ENCODE peak calls at places on chromosomes 7 and 10, in seven cellular contexts. R is HCT116, V is breast epithelium, J is dorsolateral prefrontal cortex, X is psoas muscle, Y is left lung, A is NB4. N is an unnamed sample.

GRCh38 chr10:126749030-126749655 is 78.7 kb upstream of the C10orf90 start:
- DNase-seq in R (peak), V (no peak), J (peak), X (peak), Y (peak), A (peak), N (peak)

GRCh38 chr10:132115736-132116135 is 50.0 kb downstream of the JAKMIP3 start:
- DNase-seq in R (no peak), V (no peak), J (peak), X (peak), Y (peak), A (no peak), N (no peak)

GRCh38 chr7:28177836-28178235 is 2.8 kb downstream of the JAZF1 start:
- DNase-seq in R (no peak), V (no peak), J (no peak), X (no peak), Y (no peak), A (no peak), N (no peak)

GRCh38 chr10:35336084-35336831 is at the start of gene CCNY:
- DNase-seq in R (no peak), V (peak), J (peak), X (peak), Y (peak), A (peak), N (no peak)

GRCh38 chr7:113197274-113197673 is 78.9 kb upstream of the SMIM30 start:
- DNase-seq in R (no peak), V (no peak), J (no peak), X (no peak), Y (no peak), A (no peak), N (no peak)

GRCh38 chr10:96512997-96513685 is 585 bp downstream of the TLL2 start:
- DNase-seq in R (no peak), V (no peak), J (no peak), X (no peak), Y (peak), A (peak), N (no peak)

GRCh38 chr7:101300465-101301376 is 20.9 kb downstream of the IFT22 start:
- DNase-seq in R (no peak), V (no peak), J (no peak), X (no peak), Y (no peak), A (peak), N (no peak)

GRCh38 chr7:135673360-135673706 is 11.0 kb downstream of the STMP1 start:
- DNase-seq in R (no peak), V (no peak), J (no peak), X (no peak), Y (no peak), A (no peak), N (no peak)

GRCh38 chr10:79056736-79057391 is 11.9 kb upstream of the ZMIZ1 start:
- DNase-seq in R (no peak), V (no peak), J (no peak), X (peak), Y (peak), A (no peak), N (no peak)

GRCh38 chr7:36521911-36522310 is 132.2 kb downstream of the ANLN start:
- DNase-seq in R (no peak), V (no peak), J (no peak), X (no peak), Y (no peak), A (no peak), N (no peak)

GRCh38 chr10:78870458-78870857 is 198.3 kb upstream of the ZMIZ1 start:
- DNase-seq in R (no peak), V (no peak), J (no peak), X (no peak), Y (no peak), A (no peak), N (no peak)

DNA sequence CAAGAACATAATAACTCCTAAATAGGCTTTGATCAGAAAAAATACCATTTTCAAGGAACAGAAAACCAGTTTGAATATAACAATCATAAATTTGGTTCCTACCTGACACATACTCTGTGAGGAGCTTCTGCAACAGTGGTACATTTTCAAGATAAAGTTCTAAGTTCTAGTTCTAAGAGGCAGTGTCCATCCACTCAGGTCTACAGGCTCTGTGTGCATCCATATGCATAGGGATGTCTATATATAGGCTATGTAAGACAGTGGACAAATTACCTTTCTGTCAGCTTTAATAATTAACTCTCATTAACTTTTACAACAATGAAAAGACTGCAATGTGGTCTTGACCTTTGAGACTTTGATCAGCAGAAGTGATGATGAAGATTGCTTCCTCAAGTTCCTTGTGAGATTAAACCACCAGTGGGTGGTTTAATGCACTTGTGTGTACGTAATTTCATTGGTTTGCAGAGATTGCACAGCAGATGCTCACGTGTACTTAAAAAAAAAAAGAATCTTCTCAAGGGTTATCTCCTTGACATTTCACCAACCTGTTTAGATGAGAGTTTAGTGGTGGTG is at the start of gene SLC26A3:
- DNase-seq in R (no peak), V (no peak), J (no peak), X (no peak), Y (no peak), A (no peak), N (no peak)
- H3K4me3 ChIP-seq in R (no peak), V (no peak), J (no peak), X (no peak), Y (no peak), A (no peak), N (no peak)

GRCh38 chr10:27485986-27486385 is 18.1 kb upstream of the RAB18 start:
- DNase-seq in R (no peak), V (no peak), J (no peak), X (no peak), Y (no peak), A (no peak), N (no peak)
- TF ChIP-seq CTCF in R (no peak), V (no peak), J (no peak), X (no peak), Y (no peak), A (no peak), N (no peak)

DNA sequence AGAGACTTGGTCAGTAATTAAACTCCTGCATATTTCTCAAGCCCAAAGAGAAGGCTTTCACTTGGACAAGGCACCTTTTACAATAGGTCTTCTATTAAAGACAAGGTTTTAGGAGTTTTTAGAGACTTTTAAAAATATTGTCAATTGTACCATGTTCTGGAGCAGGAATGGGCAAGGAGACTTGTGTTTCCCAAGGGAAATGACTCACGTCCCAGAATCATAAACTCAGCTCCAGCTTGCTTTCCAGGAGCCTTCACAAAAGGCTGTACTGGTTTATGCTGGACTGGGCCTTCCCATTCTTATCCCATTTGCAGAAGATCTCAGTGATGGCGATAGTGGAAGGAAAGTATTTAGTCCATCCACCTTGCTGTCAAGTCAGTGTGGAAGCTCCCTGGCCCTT is 7.8 kb upstream of the GLI3 start:
- DNase-seq in R (no peak), V (no peak), J (no peak), X (no peak), Y (no peak), A (no peak), N (no peak)
- H3K4me3 ChIP-seq in R (no peak), V (no peak), J (no peak), X (no peak), Y (no peak), A (no peak), N (no peak)

DNA sequence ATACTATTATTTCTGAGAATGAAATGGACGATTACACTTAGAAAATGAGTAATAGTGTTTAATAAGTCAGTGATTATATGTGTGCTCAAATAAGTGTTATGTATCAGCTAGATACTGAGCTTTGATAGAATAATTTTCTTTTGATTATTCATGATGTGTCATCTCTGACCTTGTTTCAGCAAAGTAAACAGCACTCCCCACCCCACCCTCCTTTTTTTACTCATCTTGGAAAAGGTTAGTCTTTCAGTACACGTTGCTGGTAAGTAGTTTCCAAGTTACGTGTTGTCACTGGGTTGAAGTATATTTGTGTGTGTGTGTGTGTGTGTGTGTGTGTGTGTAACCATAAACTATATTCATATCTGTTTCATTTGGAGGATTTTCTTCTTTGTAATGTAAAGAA is 84.1 kb downstream of the GNAI1 start:
- DNase-seq in R (peak), V (no peak), J (no peak), X (no peak), Y (no peak), A (no peak), N (no peak)
- TF ChIP-seq CTCF in R (no peak), V (no peak), J (no peak), X (no peak), Y (no peak), A (no peak), N (no peak)